ENCODE peak calls at places on chromosomes 4 and X, in nine cellular contexts. G, Q, B, T, I, V, L, U and E are unnamed samples.

GRCh38 chrX:31224321-31225012 is 152.6 kb upstream of the FTHL17 start:
- DNase-seq in Q (no peak), T (no peak), I (no peak), L (no peak), B (no peak), U (no peak), G (no peak), V (no peak), E (no peak)

GRCh38 chr4:88187766-88188165 is 29.3 kb upstream of the ABCG2 start:
- DNase-seq in Q (no peak), I (no peak), L (no peak), T (no peak), B (no peak), U (no peak), V (no peak), G (no peak), E (no peak)

GRCh38 chrX:120739300-120739699 is 109.4 kb upstream of the C1GALT1C1 start:
- DNase-seq in Q (no peak), L (no peak), I (no peak), B (no peak), T (no peak), U (no peak), G (no peak), V (no peak), E (no peak)

GRCh38 chr4:78534286-78534955 is 17.1 kb upstream of the ANXA3 start:
- DNase-seq in Q (no peak), U (no peak), T (no peak), L (no peak), I (no peak), B (no peak), G (peak), V (no peak), E (no peak)

GRCh38 chr4:169270156-169270809 is 473 bp downstream of the SH3RF1 start:
- DNase-seq in B (peak), I (peak), G (no peak), V (peak), T (no peak), Q (peak), U (no peak), L (peak), E (no peak)

GRCh38 chr4:159401791-159402380 is 299.0 kb downstream of the RAPGEF2 start:
- DNase-seq in I (no peak), T (no peak), V (peak), L (no peak), Q (no peak), G (peak), U (no peak), B (no peak), E (peak)

GRCh38 chr4:104424368-104424921 is 70.2 kb downstream of the CXXC4 start:
- DNase-seq in V (no peak), G (no peak), I (no peak), T (no peak), L (no peak), U (no peak), B (no peak), Q (no peak), E (no peak)

GRCh38 chrX:10507181-10507580 is 113.2 kb downstream of the MID1 start:
- DNase-seq in I (no peak), B (no peak), Q (no peak), L (no peak), T (no peak), U (no peak), V (no peak), G (no peak), E (no peak)

GRCh38 chrX:259692-260355 is 21.4 kb upstream of the PLCXD1 start:
- DNase-seq in U (peak), B (no peak), L (peak), T (no peak), I (no peak), G (no peak), Q (no peak), V (peak), E (no peak)

GRCh38 chr4:2500547-2500946 is 31.6 kb downstream of the RNF4 start:
- DNase-seq in B (no peak), L (no peak), V (no peak), I (no peak), G (no peak), Q (no peak), U (no peak), T (no peak), E (no peak)

GRCh38 chr4:174210952-174211490 is 72.4 kb downstream of the FBXO8 start:
- DNase-seq in Q (no peak), L (no peak), I (no peak), B (no peak), G (no peak), U (no peak), T (no peak), V (no peak), E (no peak)

GRCh38 chr4:109803924-109804571 is 2.2 kb upstream of the CFI start:
- DNase-seq in V (peak), B (no peak), U (no peak), G (peak), L (no peak), T (no peak), Q (peak), I (no peak), E (no peak)

GRCh38 chr4:5798447-5798846 is 87.4 kb downstream of the EVC start:
- DNase-seq in V (no peak), I (peak), L (peak), U (peak), T (no peak), B (no peak), Q (no peak), G (no peak), E (no peak)

GRCh38 chr4:3270141-3270611 is 21.2 kb downstream of the MSANTD1 start:
- DNase-seq in V (no peak), U (peak), I (peak), T (no peak), Q (no peak), G (no peak), B (no peak), L (peak), E (no peak)

GRCh38 chrX:118847676-118848075 is 24.1 kb downstream of the ZCCHC12 start:
- DNase-seq in B (no peak), U (no peak), G (peak), L (no peak), I (no peak), V (peak), Q (no peak), T (no peak), E (peak)

GRCh38 chr4:2292679-2293108 is 30.8 kb upstream of the MXD4 start:
- DNase-seq in B (peak), L (no peak), V (no peak), T (no peak), U (no peak), I (no peak), Q (no peak), G (no peak), E (no peak)

GRCh38 chr4:107854326-107855030 is 29.7 kb downstream of the SGMS2 start:
- DNase-seq in L (no peak), Q (no peak), V (no peak), G (no peak), T (no peak), I (no peak), U (no peak), B (peak), E (no peak)

GRCh38 chrX:154918060-154918483 is 31.9 kb downstream of the F8A1 start:
- DNase-seq in L (no peak), B (peak), T (peak), U (no peak), G (peak), V (peak), I (peak), Q (peak), E (peak)

GRCh38 chr4:23058113-23058512 is 365.4 kb downstream of the GBA3 start:
- DNase-seq in V (no peak), G (no peak), L (no peak), U (no peak), I (no peak), B (no peak), T (no peak), Q (no peak), E (no peak)

GRCh38 chr4:137387924-137388323 is 144.4 kb downstream of the PCDH18 start:
- DNase-seq in Q (no peak), I (no peak), U (no peak), L (no peak), B (no peak), T (no peak), G (no peak), V (no peak), E (no peak)

DNA sequence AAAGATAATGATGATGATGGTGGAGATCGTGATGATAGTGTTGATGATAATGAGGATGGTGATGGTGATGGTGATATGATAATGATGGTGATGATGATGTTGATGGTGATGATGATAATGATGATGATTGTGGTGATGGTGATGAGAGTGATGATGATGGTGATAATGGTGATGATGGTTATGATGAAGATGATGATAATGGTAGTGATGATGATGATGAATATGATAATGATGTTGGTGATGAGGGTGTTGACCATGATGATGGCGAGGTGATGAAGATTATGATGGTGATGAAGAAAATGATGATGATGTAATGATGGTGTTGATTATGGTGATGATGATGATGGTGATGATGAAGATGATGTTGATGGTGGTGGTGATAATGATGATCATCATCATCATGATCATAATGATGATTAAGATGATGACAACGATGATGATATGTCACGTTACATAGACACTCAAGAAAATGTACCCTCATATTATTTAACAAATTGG is 1106.4 kb downstream of the NLGN4X start:
- DNase-seq in I (no peak), V (no peak), U (no peak), B (no peak), Q (no peak), G (no peak), L (no peak), T (no peak), E (no peak)
- TF ChIP-seq POLR2A in I (no peak), V (no peak), U (no peak), B (no peak), Q (no peak), G (no peak), L (no peak), T (no peak), E (no peak)

GRCh38 chrX:130174937-130175336 is 3.2 kb downstream of the RAB33A start:
- DNase-seq in V (no peak), I (no peak), Q (no peak), B (no peak), G (no peak), T (no peak), L (no peak), U (no peak), E (no peak)

GRCh38 chrX:130174051-130174704 is 2.4 kb downstream of the RAB33A start:
- DNase-seq in Q (peak), V (no peak), I (peak), B (peak), G (no peak), L (peak), U (no peak), T (no peak), E (peak)

GRCh38 chrX:130171446-130172126 is at the start of gene RAB33A:
- DNase-seq in V (no peak), G (no peak), L (peak), T (no peak), B (peak), Q (no peak), U (no peak), I (peak), E (no peak)

GRCh38 chrX:130172127-130172834 is 519 bp downstream of the RAB33A start:
- DNase-seq in B (no peak), L (peak), G (no peak), T (no peak), V (no peak), Q (no peak), I (no peak), U (no peak), E (no peak)

DNA sequence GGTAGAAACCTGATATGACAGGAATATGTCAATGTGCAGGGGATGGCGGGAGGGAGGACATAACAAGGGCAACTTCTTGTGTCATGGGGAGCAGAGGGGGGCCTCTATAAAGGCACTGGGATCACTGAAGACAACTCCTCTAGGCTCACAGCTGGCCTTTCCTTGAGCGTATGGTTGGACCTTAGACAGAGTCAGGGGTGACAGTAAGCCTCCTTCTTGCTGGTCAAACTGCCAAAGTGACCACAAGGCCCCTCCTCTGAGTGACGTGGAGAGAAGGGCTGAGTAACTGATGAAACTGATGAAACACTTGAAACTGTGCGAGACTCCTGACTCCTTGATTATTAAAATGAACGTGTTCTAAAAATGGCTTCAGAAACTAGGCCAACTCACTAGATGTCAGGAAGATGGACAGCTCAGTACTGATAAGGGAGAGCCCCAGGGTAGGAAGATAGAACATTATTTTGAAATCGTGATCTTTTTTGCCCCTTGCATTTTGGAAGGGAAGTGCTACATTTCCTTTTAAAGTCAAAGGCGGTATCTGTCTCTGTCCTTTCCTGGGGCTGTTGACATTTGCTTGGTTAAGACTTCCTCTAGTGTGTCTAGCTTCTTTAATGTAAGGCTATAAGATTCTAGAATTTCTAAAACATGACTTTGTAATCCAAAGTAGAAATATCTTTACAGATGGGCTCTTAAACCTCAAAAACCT is 1.6 kb downstream of the RAB33A start:
- DNase-seq in B (peak), I (peak), L (peak), V (no peak), U (no peak), Q (peak), T (no peak), G (no peak), E (peak)
- TF ChIP-seq POLR2A in B (no peak), I (no peak), L (no peak), V (no peak), U (no peak), Q (peak), T (no peak), G (no peak), E (no peak)

DNA sequence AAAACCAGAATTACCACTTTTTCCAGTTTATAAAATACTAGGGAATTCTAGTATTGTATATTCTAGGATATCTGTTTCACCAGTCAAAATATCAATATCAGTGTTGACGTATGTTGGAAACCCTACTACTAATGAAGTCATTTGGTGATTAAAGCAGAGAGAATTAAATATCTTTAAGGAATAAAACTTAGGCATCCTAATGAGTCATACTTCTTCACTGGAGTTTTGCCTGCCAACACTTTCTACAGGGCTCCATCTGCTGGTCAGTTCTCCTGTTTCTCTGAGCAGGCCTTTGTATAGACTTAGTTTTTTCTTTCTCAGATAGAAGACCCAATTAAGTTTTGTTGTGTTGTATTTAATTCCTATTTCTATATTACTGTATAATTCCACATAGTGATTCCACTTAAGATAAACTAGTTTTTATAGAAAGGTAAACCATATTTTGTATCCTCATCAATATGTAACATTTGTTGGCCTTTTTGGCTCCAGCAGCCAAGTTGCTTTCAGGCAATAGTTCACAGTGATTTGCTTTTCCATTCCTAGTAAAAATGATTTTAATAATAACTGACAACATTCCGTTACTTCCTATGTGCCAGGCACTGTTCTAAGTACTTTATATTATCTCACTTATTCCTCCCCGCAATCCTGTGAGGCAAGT is 3.5 kb downstream of the AP1AR start:
- DNase-seq in T (no peak), V (peak), G (peak), U (no peak), Q (peak), B (peak), I (peak), L (no peak), E (no peak)
- TF ChIP-seq POLR2A in T (no peak), V (no peak), G (no peak), U (no peak), Q (no peak), B (no peak), I (no peak), L (no peak), E (no peak)

GRCh38 chr4:186192068-186192751 is 843 bp downstream of the CYP4V2 start:
- DNase-seq in V (no peak), B (peak), T (no peak), L (peak), Q (peak), U (no peak), I (peak), G (peak), E (peak)
- TF ChIP-seq POLR2A in V (no peak), B (no peak), T (no peak), L (no peak), Q (peak), U (no peak), I (no peak), G (peak), E (no peak)